ENCODE peak calls at places on chromosomes 12 and 14, in four cellular contexts. S is SIG-M5, X is GM04503, W is HCEC 1CT. T is an unnamed sample.

GRCh38 chr12:119207161-119207560 is 28.4 kb downstream of the HSPB8 start:
- DNase-seq in S (no peak), X (no peak), W (no peak), T (no peak)

GRCh38 chr12:79156846-79157463 is 292.4 kb downstream of the SYT1 start:
- DNase-seq in S (no peak), X (no peak), W (no peak), T (no peak)

GRCh38 chr12:51323317-51323960 is 535 bp downstream of the BIN2 start:
- DNase-seq in S (no peak), X (no peak), W (no peak), T (peak)

GRCh38 chr12:8644345-8645248 is 18.0 kb downstream of the MFAP5 start:
- DNase-seq in S (no peak), X (no peak), W (peak), T (peak)

GRCh38 chr12:65892905-65893304 is 68.6 kb downstream of the HMGA2 start:
- DNase-seq in S (no peak), X (peak), W (peak), T (no peak)

GRCh38 chr12:11460343-11461023 is 65.1 kb upstream of the PRB2 start:
- DNase-seq in S (no peak), X (no peak), W (no peak), T (no peak)

GRCh38 chr12:4215862-4216541 is 57.6 kb upstream of the CCND2 start:
- DNase-seq in S (no peak), X (no peak), W (no peak), T (peak)

GRCh38 chr14:89137514-89138163 is 279.4 kb downstream of the FOXN3 start:
- DNase-seq in S (no peak), X (peak), W (peak), T (no peak)

GRCh38 chr12:2288001-2288400 is 235.2 kb downstream of the CACNA1C start:
- DNase-seq in S (no peak), X (no peak), W (peak), T (no peak)

GRCh38 chr14:92258934-92259333 is 64.0 kb upstream of the SLC24A4 start:
- DNase-seq in S (no peak), X (no peak), W (no peak), T (no peak)

GRCh38 chr12:34597548-34598351 is 575.5 kb downstream of the ALG10 start:
- DNase-seq in S (no peak), X (no peak), W (no peak), T (no peak)

GRCh38 chr12:43737646-43738045 is 20.9 kb downstream of the PUS7L start:
- DNase-seq in S (no peak), X (no peak), W (peak), T (no peak)

GRCh38 chr14:40697221-40697620 is 909.5 kb upstream of the LRFN5 start:
- DNase-seq in S (no peak), X (no peak), W (no peak), T (no peak)

GRCh38 chr12:25253371-25254068 is 2.8 kb upstream of the KRAS start:
- DNase-seq in S (no peak), X (no peak), W (no peak), T (no peak)

GRCh38 chr12:6817056-6817455 is 4.6 kb upstream of the GPR162 start:
- DNase-seq in S (no peak), X (no peak), W (no peak), T (no peak)

GRCh38 chr12:12716151-12716844 is 870 bp upstream of the CDKN1B start:
- DNase-seq in S (no peak), X (no peak), W (no peak), T (peak)

GRCh38 chr12:50733720-50734119 is 30.2 kb upstream of the ATF1 start:
- DNase-seq in S (no peak), X (no peak), W (no peak), T (no peak)

GRCh38 chr12:68222336-68222735 is 3.3 kb downstream of the IL26 start:
- DNase-seq in S (no peak), X (no peak), W (peak), T (no peak)

GRCh38 chr14:61585598-61586538 is 109.4 kb upstream of the HIF1A start:
- DNase-seq in S (no peak), X (no peak), W (peak), T (no peak)

GRCh38 chr14:102095871-102096568 is 9.2 kb upstream of the HSP90AA1 start:
- DNase-seq in S (no peak), X (no peak), W (no peak), T (no peak)

GRCh38 chr12:120264511-120265202 is 873 bp downstream of the PXN start:
- DNase-seq in S (no peak), X (no peak), W (no peak), T (peak)

GRCh38 chr14:99807413-99808132 is 14.4 kb downstream of the EML1 start:
- DNase-seq in S (no peak), X (no peak), W (no peak), T (no peak)

GRCh38 chr14:78758333-78758732 is 588.2 kb downstream of the NRXN3 start:
- DNase-seq in S (no peak), X (no peak), W (peak), T (peak)

GRCh38 chr14:102722646-102723045 is 54.6 kb upstream of the TRAF3 start:
- DNase-seq in S (no peak), X (no peak), W (no peak), T (no peak)

GRCh38 chr12:82880442-82880901 is 193.8 kb downstream of the TMTC2 start:
- DNase-seq in S (no peak), X (no peak), W (no peak), T (no peak)

GRCh38 chr12:3802721-3803120 is 49.8 kb upstream of the CRACR2A start:
- DNase-seq in S (no peak), X (no peak), W (no peak), T (no peak)

GRCh38 chr14:90299408-90299807 is 32.3 kb downstream of the NRDE2 start:
- DNase-seq in S (peak), X (no peak), W (no peak), T (no peak)

GRCh38 chr12:52835271-52836041 is 1.3 kb upstream of the KRT79 start:
- DNase-seq in S (no peak), X (no peak), W (no peak), T (no peak)

GRCh38 chr14:68510201-68510600 is 282.7 kb downstream of the ZFP36L1 start:
- DNase-seq in S (no peak), X (peak), W (no peak), T (no peak)

GRCh38 chr14:25132734-25133422 is 82.9 kb upstream of the STXBP6 start:
- DNase-seq in S (no peak), X (no peak), W (peak), T (peak)

GRCh38 chr14:89650077-89650978 is 233.3 kb upstream of the FOXN3 start:
- DNase-seq in S (no peak), X (no peak), W (peak), T (no peak)

GRCh38 chr14:90644882-90645281 is 171.3 kb downstream of the TTC7B start:
- DNase-seq in S (no peak), X (peak), W (peak), T (no peak)

GRCh38 chr14:99544971-99545370 is 59.0 kb downstream of the CCDC85C start:
- DNase-seq in S (no peak), X (no peak), W (no peak), T (no peak)

GRCh38 chr14:105180598-105181528 is at the start of gene NUDT14:
- DNase-seq in S (no peak), X (no peak), W (peak), T (peak)

GRCh38 chr12:123126294-123127144 is 24.4 kb downstream of the PITPNM2 start:
- DNase-seq in S (no peak), X (peak), W (peak), T (no peak)

GRCh38 chr12:11580125-11580751 is 69.2 kb upstream of the ETV6 start:
- DNase-seq in S (peak), X (peak), W (peak), T (no peak)

GRCh38 chr12:111035578-111036301 is 115.4 kb upstream of the MYL2 start:
- DNase-seq in S (no peak), X (no peak), W (no peak), T (no peak)

T was measured in CD4-positive, CD25-positive, alpha-beta regulatory T cell.